ENCODE peak calls at places on chromosomes 16 and 17, in four cellular contexts. One of them, this sample, is unnamed.

GRCh38 chr17:46977750-46978488 is 1.1 kb downstream of the RPRML start:
- DNase-seq in ascending aorta: no peak
- DNase-seq in stomach: no peak
- DNase-seq in right lobe of liver: peak; percentile 26
- DNase-seq in this sample: peak; percentile 56

GRCh38 chr16:57276596-57276995 is 7.9 kb downstream of the PLLP start:
- DNase-seq in ascending aorta: no peak
- DNase-seq in stomach: no peak
- DNase-seq in right lobe of liver: no peak
- DNase-seq in this sample: no peak

GRCh38 chr17:41545829-41546410 is 17.8 kb upstream of the KRT19 start:
- DNase-seq in ascending aorta: no peak
- DNase-seq in stomach: no peak
- DNase-seq in right lobe of liver: no peak
- DNase-seq in this sample: no peak

GRCh38 chr17:17055286-17056166 is 13.3 kb downstream of the MPRIP start:
- DNase-seq in ascending aorta: no peak
- DNase-seq in stomach: peak; percentile 28
- DNase-seq in right lobe of liver: no peak
- DNase-seq in this sample: peak; percentile 70

GRCh38 chr16:81458827-81459598 is 14.4 kb downstream of the CMIP start:
- DNase-seq in ascending aorta: no peak
- DNase-seq in stomach: no peak
- DNase-seq in right lobe of liver: no peak
- DNase-seq in this sample: no peak

GRCh38 chr16:62156971-62157370 is 120.7 kb upstream of the CDH8 start:
- DNase-seq in ascending aorta: no peak
- DNase-seq in stomach: no peak
- DNase-seq in right lobe of liver: no peak
- DNase-seq in this sample: no peak

GRCh38 chr16:4067262-4068001 is 48.8 kb downstream of the ADCY9 start:
- DNase-seq in ascending aorta: no peak
- DNase-seq in stomach: no peak
- DNase-seq in right lobe of liver: peak; percentile 49
- DNase-seq in this sample: no peak

GRCh38 chr16:48123104-48123788 is 32.5 kb downstream of the ABCC12 start:
- DNase-seq in ascending aorta: peak; percentile 12
- DNase-seq in stomach: no peak
- DNase-seq in right lobe of liver: no peak
- DNase-seq in this sample: no peak

GRCh38 chr16:80027007-80027965 is 426.7 kb upstream of the MAF start:
- DNase-seq in ascending aorta: peak; percentile 26
- DNase-seq in stomach: peak; percentile 35
- DNase-seq in right lobe of liver: peak; percentile 47
- DNase-seq in this sample: peak; percentile 80

GRCh38 chr17:41959336-41960095 is 7.1 kb upstream of the CNP start:
- DNase-seq in ascending aorta: no peak
- DNase-seq in stomach: no peak
- DNase-seq in right lobe of liver: no peak
- DNase-seq in this sample: no peak

GRCh38 chr17:57106107-57106835 is 21.2 kb downstream of the AKAP1 start:
- DNase-seq in ascending aorta: no peak
- DNase-seq in stomach: no peak
- DNase-seq in right lobe of liver: no peak
- DNase-seq in this sample: no peak

GRCh38 chr16:278863-279366 is 1.5 kb upstream of the ARHGDIG start:
- DNase-seq in ascending aorta: no peak
- DNase-seq in stomach: peak; percentile 87
- DNase-seq in right lobe of liver: no peak
- DNase-seq in this sample: no peak

GRCh38 chr16:280991-281659 is 734 bp downstream of the ARHGDIG start:
- DNase-seq in ascending aorta: no peak
- DNase-seq in stomach: no peak
- DNase-seq in right lobe of liver: no peak
- DNase-seq in this sample: no peak

GRCh38 chr16:280552-280951 is at the start of gene ARHGDIG:
- DNase-seq in ascending aorta: no peak
- DNase-seq in stomach: no peak
- DNase-seq in right lobe of liver: no peak
- DNase-seq in this sample: no peak

GRCh38 chr16:280005-280421 is 378 bp upstream of the ARHGDIG start:
- DNase-seq in ascending aorta: no peak
- DNase-seq in stomach: no peak
- DNase-seq in right lobe of liver: no peak
- DNase-seq in this sample: no peak

DNA sequence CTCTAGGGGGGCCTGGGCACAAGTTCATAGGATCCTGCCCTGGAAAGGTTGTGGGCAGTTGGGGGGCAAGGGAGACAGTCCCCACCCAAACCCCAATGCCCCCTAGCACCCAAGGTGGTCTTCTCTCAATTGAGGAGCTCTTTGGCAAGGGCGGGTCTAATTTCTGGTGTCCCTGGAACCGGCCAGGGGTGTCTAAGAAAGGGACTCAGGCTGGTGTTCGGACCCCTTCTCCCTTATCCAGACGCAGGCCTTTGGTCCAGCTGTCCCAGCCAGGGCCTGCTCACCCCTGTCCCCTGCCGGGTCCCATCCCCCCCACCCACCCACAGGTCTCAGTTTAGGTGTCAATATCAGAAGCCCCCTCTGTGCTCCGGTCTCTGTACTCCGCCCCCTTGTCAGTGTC is 860 bp upstream of the ARHGDIG start:
- DNase-seq in ascending aorta: no peak
- DNase-seq in stomach: no peak
- DNase-seq in right lobe of liver: no peak
- DNase-seq in this sample: no peak
- H3K27me3 ChIP-seq in ascending aorta: peaks cover 11% of the 10 kb centered on the region
- H3K27me3 ChIP-seq in stomach: peaks cover 65% of the 10 kb centered on the region
- H3K27me3 ChIP-seq in right lobe of liver: peaks cover 19% of the 10 kb centered on the region
- H3K27me3 ChIP-seq in this sample: peaks cover 89% of the 10 kb centered on the region

GRCh38 chr16:89319883-89320716 is 102.6 kb downstream of the ZNF778 start:
- DNase-seq in ascending aorta: no peak
- DNase-seq in stomach: peak; percentile 51
- DNase-seq in right lobe of liver: no peak
- DNase-seq in this sample: peak; percentile 79
- H3K4me3 ChIP-seq in ascending aorta: peak overlapping the region; percentile 18
- H3K4me3 ChIP-seq in stomach: peak overlapping the region; percentile 25
- H3K4me3 ChIP-seq in right lobe of liver: no peak overlapping the region
- H3K4me3 ChIP-seq in this sample: no peak overlapping the region

DNA sequence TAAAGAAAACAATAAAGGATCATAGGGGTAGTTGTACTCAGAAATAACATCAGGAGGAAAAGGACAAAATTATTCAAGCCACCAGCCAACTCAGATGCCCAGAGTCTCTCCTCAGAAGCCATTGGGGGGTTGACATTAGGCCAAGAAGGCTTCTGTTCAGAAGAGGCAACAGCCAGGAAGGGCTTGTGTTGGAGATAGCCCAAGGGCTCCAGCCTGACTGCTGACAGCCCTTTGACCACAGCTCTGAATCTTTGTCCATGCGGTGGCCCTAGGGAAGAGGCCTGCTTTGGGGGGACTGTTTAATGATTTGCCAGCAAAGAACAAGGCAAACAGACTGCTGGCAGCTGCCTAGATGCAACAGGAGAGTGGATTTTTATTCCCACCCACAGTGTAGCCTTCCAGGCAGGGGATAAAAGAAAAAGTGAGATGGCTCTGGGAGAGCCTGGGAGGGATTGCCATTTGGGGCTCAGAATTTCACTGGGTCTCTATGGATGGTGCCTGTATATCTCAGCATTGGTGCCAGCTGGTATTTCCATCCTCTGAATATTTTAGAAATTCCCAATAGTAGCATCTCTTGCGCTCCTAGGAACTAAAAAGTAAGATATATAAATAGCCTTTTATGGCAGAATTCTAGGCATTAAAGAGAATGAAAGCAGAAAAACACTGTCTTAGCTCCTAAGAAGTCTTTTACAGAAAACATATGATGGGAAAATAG is 29.3 kb upstream of the SUPT4H1 start:
- DNase-seq in ascending aorta: no peak
- DNase-seq in stomach: peak; percentile 38
- DNase-seq in right lobe of liver: peak; percentile 91
- DNase-seq in this sample: no peak
- H3K27me3 ChIP-seq in ascending aorta: no peaks in the 10 kb centered on the region
- H3K27me3 ChIP-seq in stomach: no peaks in the 10 kb centered on the region
- H3K27me3 ChIP-seq in right lobe of liver: no peaks in the 10 kb centered on the region
- H3K27me3 ChIP-seq in this sample: no peaks in the 10 kb centered on the region

GRCh38 chr17:379531-380200 is 27.1 kb upstream of the RPH3AL start:
- DNase-seq in ascending aorta: no peak
- DNase-seq in stomach: no peak
- DNase-seq in right lobe of liver: no peak
- DNase-seq in this sample: peak; percentile 37
- H3K4me3 ChIP-seq in ascending aorta: no peak overlapping the region
- H3K4me3 ChIP-seq in stomach: no peak overlapping the region
- H3K4me3 ChIP-seq in right lobe of liver: no peak overlapping the region
- H3K4me3 ChIP-seq in this sample: no peak overlapping the region

GRCh38 chr16:54928016-54928356 is 2.7 kb upstream of the IRX5 start:
- DNase-seq in ascending aorta: no peak
- DNase-seq in stomach: no peak
- DNase-seq in right lobe of liver: no peak
- DNase-seq in this sample: no peak
- H3K27me3 ChIP-seq in ascending aorta: no peaks in the 10 kb centered on the region
- H3K27me3 ChIP-seq in stomach: peaks cover 99% of the 10 kb centered on the region
- H3K27me3 ChIP-seq in right lobe of liver: peaks cover 45% of the 10 kb centered on the region
- H3K27me3 ChIP-seq in this sample: peaks cover 69% of the 10 kb centered on the region

DNA sequence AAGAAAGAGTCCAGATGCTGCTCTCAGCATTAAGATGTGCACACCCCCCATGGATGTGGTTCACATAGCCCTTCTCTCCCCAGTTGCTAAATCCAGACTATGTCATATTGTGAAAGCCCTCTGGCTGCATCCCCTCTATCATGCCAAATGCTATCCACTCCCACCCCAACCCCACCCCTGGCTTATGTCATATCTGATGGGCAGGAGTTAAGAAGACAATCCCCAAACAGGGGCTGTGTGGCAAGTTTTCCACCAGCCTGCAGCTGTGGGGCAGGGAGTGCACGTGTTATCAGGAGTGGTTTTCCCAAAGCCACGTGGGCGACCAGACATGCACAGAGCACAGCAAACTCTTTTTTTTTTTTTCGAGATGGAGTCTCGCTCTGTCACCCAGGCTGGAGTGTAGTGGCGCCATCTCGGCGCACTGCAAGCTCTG is 10.0 kb downstream of the FAM117A start:
- DNase-seq in ascending aorta: no peak
- DNase-seq in stomach: no peak
- DNase-seq in right lobe of liver: no peak
- DNase-seq in this sample: no peak
- H3K4me3 ChIP-seq in ascending aorta: no peak overlapping the region
- H3K4me3 ChIP-seq in stomach: no peak overlapping the region
- H3K4me3 ChIP-seq in right lobe of liver: no peak overlapping the region
- H3K4me3 ChIP-seq in this sample: no peak overlapping the region

GRCh38 chr17:43548689-43549379 is 2.7 kb upstream of the ETV4 start:
- DNase-seq in ascending aorta: no peak
- DNase-seq in stomach: no peak
- DNase-seq in right lobe of liver: no peak
- DNase-seq in this sample: no peak

GRCh38 chr17:43547659-43548256 is 1.6 kb upstream of the ETV4 start:
- DNase-seq in ascending aorta: no peak
- DNase-seq in stomach: no peak
- DNase-seq in right lobe of liver: no peak
- DNase-seq in this sample: no peak

GRCh38 chr17:43550754-43551153 is 4.6 kb upstream of the ETV4 start:
- DNase-seq in ascending aorta: no peak
- DNase-seq in stomach: no peak
- DNase-seq in right lobe of liver: no peak
- DNase-seq in this sample: no peak

GRCh38 chr17:43547189-43547550 is 1.0 kb upstream of the ETV4 start:
- DNase-seq in ascending aorta: no peak
- DNase-seq in stomach: no peak
- DNase-seq in right lobe of liver: no peak
- DNase-seq in this sample: no peak

GRCh38 chr17:43549496-43549895 is 3.4 kb upstream of the ETV4 start:
- DNase-seq in ascending aorta: no peak
- DNase-seq in stomach: no peak
- DNase-seq in right lobe of liver: no peak
- DNase-seq in this sample: no peak
- H3K27me3 ChIP-seq in ascending aorta: no peaks in the 10 kb centered on the region
- H3K27me3 ChIP-seq in stomach: peaks cover 87% of the 10 kb centered on the region
- H3K27me3 ChIP-seq in right lobe of liver: no peaks in the 10 kb centered on the region
- H3K27me3 ChIP-seq in this sample: no peaks in the 10 kb centered on the region

GRCh38 chr17:8064590-8065019 is 22.9 kb downstream of the ALOX12B start:
- DNase-seq in ascending aorta: no peak
- DNase-seq in stomach: no peak
- DNase-seq in right lobe of liver: no peak
- DNase-seq in this sample: peak; percentile 55

GRCh38 chr17:8062807-8063483 is 24.1 kb downstream of the ALOX15B start:
- DNase-seq in ascending aorta: no peak
- DNase-seq in stomach: no peak
- DNase-seq in right lobe of liver: no peak
- DNase-seq in this sample: no peak

GRCh38 chr17:8066841-8067775 is 20.4 kb downstream of the ALOX12B start:
- DNase-seq in ascending aorta: no peak
- DNase-seq in stomach: no peak
- DNase-seq in right lobe of liver: no peak
- DNase-seq in this sample: peak; percentile 56

GRCh38 chr17:8062435-8062806 is 23.6 kb downstream of the ALOX15B start:
- DNase-seq in ascending aorta: no peak
- DNase-seq in stomach: no peak
- DNase-seq in right lobe of liver: no peak
- DNase-seq in this sample: no peak

DNA sequence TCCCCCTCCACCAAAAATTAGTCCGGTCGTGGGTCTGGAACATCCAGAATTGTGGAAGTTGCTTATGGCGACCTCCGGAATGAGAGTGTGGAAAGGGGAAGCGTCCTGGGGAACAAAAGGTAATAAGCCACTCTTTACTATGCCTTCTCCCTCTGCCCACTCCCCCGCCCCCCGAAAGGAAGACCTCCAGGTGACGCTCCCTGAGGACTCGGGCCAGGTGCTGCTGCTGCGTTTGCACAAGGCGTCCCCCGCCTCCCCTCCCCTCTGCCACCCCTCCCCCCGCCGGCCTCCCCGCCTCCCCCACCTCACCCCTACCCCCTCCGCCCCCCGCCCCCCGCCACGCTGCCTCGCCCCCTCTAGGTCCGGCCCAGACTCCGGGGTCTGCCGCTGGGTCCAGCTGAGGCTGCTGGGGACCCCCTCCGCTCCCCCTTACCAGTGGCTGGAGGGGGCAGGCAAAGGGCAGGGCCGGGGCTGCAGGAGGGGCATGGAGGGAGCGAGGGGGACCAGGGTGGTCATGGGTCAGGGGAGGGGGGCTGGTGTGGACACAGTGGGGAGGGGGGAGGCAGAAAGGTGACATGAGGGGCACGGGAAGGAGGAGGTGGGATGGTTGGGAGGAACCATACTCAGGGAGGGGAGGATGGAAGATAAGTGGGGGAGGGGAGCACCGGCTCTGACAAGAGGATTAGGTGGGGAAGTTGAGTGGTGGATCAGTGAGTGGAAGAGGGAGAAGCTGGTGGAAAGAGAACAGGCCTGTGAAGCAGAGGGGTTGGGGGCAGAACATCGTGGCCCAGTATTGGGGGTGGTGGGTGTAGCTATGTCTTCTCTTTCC is 23.5 kb downstream of the ALOX12B start:
- DNase-seq in ascending aorta: no peak
- DNase-seq in stomach: no peak
- DNase-seq in right lobe of liver: no peak
- DNase-seq in this sample: peak; percentile 36
- H3K4me3 ChIP-seq in ascending aorta: no peak overlapping the region
- H3K4me3 ChIP-seq in stomach: no peak overlapping the region
- H3K4me3 ChIP-seq in right lobe of liver: no peak overlapping the region
- H3K4me3 ChIP-seq in this sample: no peak overlapping the region